ENCODE peak calls at places on chromosomes 16 and 17, in eight cellular contexts. One of them, this sample, is unnamed.

GRCh38 chr16:908526-909155 is 62.1 kb downstream of the LMF1 start:
- DNase-seq in NCI-H187: no peak
- DNase-seq in stimulated activated CD8-positive, alpha-beta memory T cell treated with anti-CD3 and anti-CD28 coated beads, Interleukin-4, amount 100 ng/mL, for 1 hour: no peak
- DNase-seq in ascending aorta: no peak
- DNase-seq in astrocyte of the hippocampus: no peak
- DNase-seq in GF-D8: no peak
- DNase-seq in nucleus accumbens: no peak
- DNase-seq in endothelial cell: no peak
- DNase-seq in this sample: no peak

GRCh38 chr16:48623304-48624016 is 13.5 kb upstream of the N4BP1 start:
- DNase-seq in NCI-H187: peak
- DNase-seq in stimulated activated CD8-positive, alpha-beta memory T cell treated with anti-CD3 and anti-CD28 coated beads, Interleukin-4, amount 100 ng/mL, for 1 hour: peak
- DNase-seq in ascending aorta: peak
- DNase-seq in astrocyte of the hippocampus: peak
- DNase-seq in GF-D8: peak
- DNase-seq in nucleus accumbens: peak
- DNase-seq in endothelial cell: peak
- DNase-seq in this sample: peak

GRCh38 chr17:28916302-28916934 is 13.5 kb upstream of the DHRS13 start:
- DNase-seq in NCI-H187: no peak
- DNase-seq in stimulated activated CD8-positive, alpha-beta memory T cell treated with anti-CD3 and anti-CD28 coated beads, Interleukin-4, amount 100 ng/mL, for 1 hour: no peak
- DNase-seq in ascending aorta: no peak
- DNase-seq in astrocyte of the hippocampus: peak
- DNase-seq in GF-D8: no peak
- DNase-seq in nucleus accumbens: peak
- DNase-seq in endothelial cell: peak
- DNase-seq in this sample: no peak

GRCh38 chr17:68381076-68381900 is 76.0 kb downstream of the WIPI1 start:
- DNase-seq in NCI-H187: no peak
- DNase-seq in stimulated activated CD8-positive, alpha-beta memory T cell treated with anti-CD3 and anti-CD28 coated beads, Interleukin-4, amount 100 ng/mL, for 1 hour: no peak
- DNase-seq in ascending aorta: no peak
- DNase-seq in astrocyte of the hippocampus: peak
- DNase-seq in GF-D8: no peak
- DNase-seq in nucleus accumbens: no peak
- DNase-seq in endothelial cell: no peak
- DNase-seq in this sample: no peak

GRCh38 chr17:37124825-37125181 is 176.0 kb downstream of the AATF start:
- DNase-seq in NCI-H187: no peak
- DNase-seq in stimulated activated CD8-positive, alpha-beta memory T cell treated with anti-CD3 and anti-CD28 coated beads, Interleukin-4, amount 100 ng/mL, for 1 hour: no peak
- DNase-seq in ascending aorta: no peak
- DNase-seq in astrocyte of the hippocampus: no peak
- DNase-seq in GF-D8: peak
- DNase-seq in nucleus accumbens: no peak
- DNase-seq in endothelial cell: no peak
- DNase-seq in this sample: no peak

GRCh38 chr16:56800355-56800754 is 64.7 kb upstream of the SLC12A3 start:
- DNase-seq in NCI-H187: no peak
- DNase-seq in stimulated activated CD8-positive, alpha-beta memory T cell treated with anti-CD3 and anti-CD28 coated beads, Interleukin-4, amount 100 ng/mL, for 1 hour: no peak
- DNase-seq in ascending aorta: no peak
- DNase-seq in astrocyte of the hippocampus: peak
- DNase-seq in GF-D8: no peak
- DNase-seq in nucleus accumbens: no peak
- DNase-seq in endothelial cell: no peak
- DNase-seq in this sample: no peak

GRCh38 chr17:35766903-35767510 is 6.3 kb downstream of the C17orf50 start:
- DNase-seq in NCI-H187: no peak
- DNase-seq in stimulated activated CD8-positive, alpha-beta memory T cell treated with anti-CD3 and anti-CD28 coated beads, Interleukin-4, amount 100 ng/mL, for 1 hour: no peak
- DNase-seq in ascending aorta: no peak
- DNase-seq in astrocyte of the hippocampus: peak
- DNase-seq in GF-D8: peak
- DNase-seq in nucleus accumbens: no peak
- DNase-seq in endothelial cell: peak
- DNase-seq in this sample: peak

GRCh38 chr17:4786111-4786491 is at the start of gene VMO1:
- DNase-seq in NCI-H187: no peak
- DNase-seq in stimulated activated CD8-positive, alpha-beta memory T cell treated with anti-CD3 and anti-CD28 coated beads, Interleukin-4, amount 100 ng/mL, for 1 hour: no peak
- DNase-seq in ascending aorta: no peak
- DNase-seq in astrocyte of the hippocampus: peak
- DNase-seq in GF-D8: no peak
- DNase-seq in nucleus accumbens: no peak
- DNase-seq in endothelial cell: no peak
- DNase-seq in this sample: no peak

GRCh38 chr17:35738519-35739133 is 7.2 kb downstream of the RASL10B start:
- DNase-seq in NCI-H187: no peak
- DNase-seq in stimulated activated CD8-positive, alpha-beta memory T cell treated with anti-CD3 and anti-CD28 coated beads, Interleukin-4, amount 100 ng/mL, for 1 hour: no peak
- DNase-seq in ascending aorta: no peak
- DNase-seq in astrocyte of the hippocampus: no peak
- DNase-seq in GF-D8: no peak
- DNase-seq in nucleus accumbens: no peak
- DNase-seq in endothelial cell: no peak
- DNase-seq in this sample: no peak

This sample was measured in effector memory CD8-positive, alpha-beta T cell.